ENCODE peak calls at places on chromosome 6, in four cellular contexts. One of them, this sample, is unnamed.

GRCh38 chr6:133432021-133432989 is 191.1 kb downstream of the EYA4 start:
- DNase-seq in small intestine: no peak
- DNase-seq in EL: no peak
- DNase-seq in AG09309: no peak
- DNase-seq in this sample: no peak

GRCh38 chr6:157325069-157325805 is 1.9 kb upstream of the TMEM242 start:
- DNase-seq in small intestine: peak; percentile 56
- DNase-seq in EL: peak; percentile 70
- DNase-seq in AG09309: no peak
- DNase-seq in this sample: no peak

GRCh38 chr6:158233214-158233795 is 65.2 kb downstream of the GTF2H5 start:
- DNase-seq in small intestine: peak; percentile 32
- DNase-seq in EL: no peak
- DNase-seq in AG09309: no peak
- DNase-seq in this sample: no peak

GRCh38 chr6:72950114-72950860 is 275.0 kb downstream of the KHDC1L start:
- DNase-seq in small intestine: no peak
- DNase-seq in EL: peak; percentile 88
- DNase-seq in AG09309: peak; percentile 64
- DNase-seq in this sample: peak; percentile 73

GRCh38 chr6:56482525-56482924 is 160.2 kb downstream of the DST start:
- DNase-seq in small intestine: peak; percentile 91
- DNase-seq in EL: no peak
- DNase-seq in AG09309: no peak
- DNase-seq in this sample: no peak

GRCh38 chr6:113732384-113732966 is 124.7 kb upstream of the MARCKS start:
- DNase-seq in small intestine: peak; percentile 28
- DNase-seq in EL: no peak
- DNase-seq in AG09309: no peak
- DNase-seq in this sample: no peak

GRCh38 chr6:89298680-89299450 is 16.2 kb downstream of the GABRR2 start:
- DNase-seq in small intestine: no peak
- DNase-seq in EL: peak; percentile 75
- DNase-seq in AG09309: no peak
- DNase-seq in this sample: no peak

GRCh38 chr6:157388924-157389323 is 7.9 kb downstream of the ZDHHC14 start:
- DNase-seq in small intestine: no peak
- DNase-seq in EL: no peak
- DNase-seq in AG09309: no peak
- DNase-seq in this sample: no peak

GRCh38 chr6:169604076-169604475 is 97.8 kb downstream of the WDR27 start:
- DNase-seq in small intestine: no peak
- DNase-seq in EL: no peak
- DNase-seq in AG09309: no peak
- DNase-seq in this sample: no peak

GRCh38 chr6:46994933-46995332 is 47.2 kb downstream of the ADGRF1 start:
- DNase-seq in small intestine: no peak
- DNase-seq in EL: no peak
- DNase-seq in AG09309: no peak
- DNase-seq in this sample: no peak

GRCh38 chr6:11413728-11414127 is 123.8 kb upstream of the TMEM170B start:
- DNase-seq in small intestine: no peak
- DNase-seq in EL: peak; percentile 63
- DNase-seq in AG09309: no peak
- DNase-seq in this sample: no peak

GRCh38 chr6:88908598-88909548 is 54.5 kb downstream of the RNGTT start:
- DNase-seq in small intestine: no peak
- DNase-seq in EL: no peak
- DNase-seq in AG09309: no peak
- DNase-seq in this sample: no peak

GRCh38 chr6:40815731-40816130 is 223.3 kb downstream of the UNC5CL start:
- DNase-seq in small intestine: no peak
- DNase-seq in EL: no peak
- DNase-seq in AG09309: no peak
- DNase-seq in this sample: no peak

GRCh38 chr6:29005183-29005885 is at the start of gene ZNF311:
- DNase-seq in small intestine: peak; percentile 77
- DNase-seq in EL: peak; percentile 65
- DNase-seq in AG09309: no peak
- DNase-seq in this sample: no peak

GRCh38 chr6:72446427-72446826 is 175.4 kb upstream of the KCNQ5 start:
- DNase-seq in small intestine: no peak
- DNase-seq in EL: no peak
- DNase-seq in AG09309: no peak
- DNase-seq in this sample: no peak

GRCh38 chr6:135090819-135091218 is 36.2 kb upstream of the HBS1L start:
- DNase-seq in small intestine: no peak
- DNase-seq in EL: no peak
- DNase-seq in AG09309: no peak
- DNase-seq in this sample: no peak

GRCh38 chr6:97282238-97282725 is 734 bp downstream of the MMS22L start:
- DNase-seq in small intestine: peak; percentile 29
- DNase-seq in EL: peak; percentile 14
- DNase-seq in AG09309: no peak
- DNase-seq in this sample: no peak

GRCh38 chr6:28981391-28981832 is 23.7 kb downstream of the ZNF311 start:
- DNase-seq in small intestine: peak; percentile 74
- DNase-seq in EL: peak; percentile 78
- DNase-seq in AG09309: no peak
- DNase-seq in this sample: no peak